ENCODE peak calls at places on chromosomes 13 and 19, in seven cellular contexts. R is IMR-90, Y is heart left ventricle, G is uterus, S is breast epithelium, I is suprapubic skin, A is stomach. C is an unnamed sample.

GRCh38 chr13:30865131-30866009 is 40.7 kb upstream of the MEDAG start:
- DNase-seq in R (peak), S (peak), I (peak), G (peak), A (peak), Y (peak), C (no peak)

GRCh38 chr13:73625562-73626339 is 508.5 kb downstream of the KLF12 start:
- DNase-seq in S (no peak), A (no peak), Y (no peak), R (no peak), G (no peak), I (no peak), C (no peak)

GRCh38 chr19:50659318-50660082 is 10.3 kb downstream of the C19orf81 start:
- DNase-seq in Y (no peak), R (no peak), I (no peak), G (no peak), S (no peak), A (no peak), C (no peak)

GRCh38 chr19:461664-462551 is 1.1 kb upstream of the SHC2 start:
- DNase-seq in R (no peak), A (peak), G (peak), I (no peak), S (peak), Y (peak), C (peak)

GRCh38 chr19:6738726-6739389 is 622 bp upstream of the TRIP10 start:
- DNase-seq in A (peak), R (peak), I (no peak), S (peak), Y (no peak), G (peak), C (peak)

GRCh38 chr13:108495686-108496363 is 133.6 kb upstream of the MYO16 start:
- DNase-seq in I (no peak), R (no peak), G (no peak), Y (no peak), A (no peak), S (no peak), C (no peak)

GRCh38 chr13:97749174-97749573 is 204.3 kb upstream of the IPO5 start:
- DNase-seq in I (no peak), G (no peak), R (peak), A (no peak), S (no peak), Y (no peak), C (no peak)

GRCh38 chr19:19106061-19106551 is 32.2 kb downstream of the TMEM161A start:
- DNase-seq in A (no peak), I (no peak), S (no peak), R (no peak), Y (no peak), G (peak), C (no peak)

GRCh38 chr19:2454962-2455409 is 1.8 kb downstream of the LMNB2 start:
- DNase-seq in I (no peak), S (no peak), Y (no peak), R (no peak), G (no peak), A (no peak), C (no peak)

GRCh38 chr19:47729468-47729798 is 15.9 kb upstream of the NOP53 start:
- DNase-seq in A (peak), I (no peak), R (peak), G (peak), Y (peak), S (peak), C (peak)

GRCh38 chr19:8491574-8491973 is 10.9 kb downstream of the PRAM1 start:
- DNase-seq in R (no peak), G (no peak), S (no peak), I (no peak), A (no peak), Y (no peak), C (no peak)

GRCh38 chr13:30088312-30088855 is 219.0 kb downstream of the KATNAL1 start:
- DNase-seq in Y (no peak), I (no peak), R (peak), S (no peak), A (no peak), G (no peak), C (no peak)

GRCh38 chr19:1355258-1355973 is 28.3 kb upstream of the NDUFS7 start:
- DNase-seq in R (no peak), S (no peak), G (peak), A (no peak), I (no peak), Y (peak), C (no peak)

GRCh38 chr19:50649433-50650391 is at the start of gene C19orf81:
- DNase-seq in R (peak), S (no peak), G (no peak), Y (no peak), I (no peak), A (no peak), C (no peak)

GRCh38 chr19:16875584-16876555 is 12.9 kb upstream of the F2RL3 start:
- DNase-seq in I (no peak), S (no peak), A (no peak), G (no peak), R (no peak), Y (no peak), C (peak)

GRCh38 chr19:16871870-16872269 is 16.9 kb upstream of the F2RL3 start:
- DNase-seq in G (no peak), S (no peak), Y (peak), A (peak), I (no peak), R (no peak), C (peak)

GRCh38 chr19:16874250-16874977 is 14.4 kb upstream of the F2RL3 start:
- DNase-seq in I (no peak), S (no peak), A (no peak), Y (no peak), G (no peak), R (no peak), C (no peak)

GRCh38 chr19:16872728-16873127 is 16.1 kb upstream of the F2RL3 start:
- DNase-seq in A (no peak), G (no peak), I (no peak), R (no peak), Y (no peak), S (no peak), C (no peak)

DNA sequence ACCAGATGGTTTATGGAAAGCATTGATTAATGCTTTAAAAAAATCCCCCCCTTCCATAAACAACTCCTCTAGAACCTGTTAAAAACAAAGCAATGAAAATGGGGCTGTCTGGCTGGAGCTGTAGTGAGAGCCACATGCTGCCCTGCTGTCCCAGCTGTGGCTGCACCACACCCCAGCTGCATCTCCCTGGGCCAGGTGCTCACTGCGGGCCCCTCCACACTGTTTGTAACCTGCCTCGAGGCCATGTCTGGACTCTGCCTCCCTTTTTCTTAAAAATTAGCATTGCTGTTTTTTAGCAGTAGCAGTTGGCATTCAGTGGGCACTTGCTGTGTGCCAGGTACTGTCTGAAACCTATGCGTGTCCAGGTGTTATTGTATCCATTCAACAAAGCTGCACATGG is 15.2 kb upstream of the F2RL3 start:
- DNase-seq in I (no peak), G (no peak), R (no peak), S (no peak), Y (no peak), A (no peak), C (no peak)
- H3K27ac ChIP-seq in I (no peak), G (no peak), R (no peak), S (no peak), Y (peak), A (peak), C (peak)

GRCh38 chr19:13839938-13840750 is 36.8 kb upstream of the NANOS3 start:
- DNase-seq in A (peak), G (no peak), I (peak), Y (no peak), R (peak), S (peak), C (peak)
- TF ChIP-seq POLR2A in A (no peak), G (no peak), I (peak), Y (peak), R (peak), S (peak), C (no peak)

DNA sequence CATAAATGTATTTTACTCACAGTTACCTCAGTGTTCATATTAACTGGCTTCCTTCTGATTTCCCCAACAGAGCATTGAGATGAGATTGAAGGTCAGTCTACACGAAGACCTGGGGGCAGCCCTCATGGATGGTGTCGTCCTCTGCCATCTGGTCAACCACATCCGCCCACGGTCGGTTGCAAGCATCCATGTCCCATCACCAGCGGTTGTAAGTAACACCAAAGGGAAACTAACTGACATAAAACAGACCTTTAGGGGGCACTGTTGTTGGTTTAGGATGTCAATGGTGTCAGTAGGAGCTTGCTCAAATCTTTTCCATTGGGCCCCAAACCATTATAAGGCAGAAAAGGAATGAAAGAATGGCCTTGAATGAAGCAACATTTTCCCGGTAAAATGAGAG is 68.2 kb downstream of the ESD start:
- DNase-seq in A (no peak), I (no peak), R (no peak), Y (no peak), S (no peak), G (no peak), C (no peak)
- TF ChIP-seq CTCF in A (no peak), I (no peak), R (peak), Y (no peak), S (no peak), G (no peak), C (no peak)

GRCh38 chr13:22232186-22232585 is 561.3 kb downstream of the FGF9 start:
- DNase-seq in G (no peak), R (no peak), I (no peak), S (no peak), A (no peak), Y (no peak), C (no peak)
- H3K27ac ChIP-seq in G (no peak), R (no peak), I (no peak), S (no peak), A (no peak), Y (no peak), C (no peak)

GRCh38 chr19:55690109-55690768 is 15.2 kb downstream of the EPN1 start:
- DNase-seq in I (no peak), S (no peak), Y (no peak), A (no peak), G (no peak), R (no peak), C (peak)

GRCh38 chr19:55687281-55688172 is 12.5 kb downstream of the EPN1 start:
- DNase-seq in Y (no peak), S (no peak), A (no peak), G (no peak), R (no peak), I (no peak), C (peak)

GRCh38 chr19:55688422-55689218 is 13.6 kb downstream of the EPN1 start:
- DNase-seq in G (no peak), A (peak), R (no peak), I (no peak), S (no peak), Y (no peak), C (peak)

GRCh38 chr19:55690769-55691545 is 15.9 kb downstream of the EPN1 start:
- DNase-seq in G (no peak), I (no peak), A (no peak), Y (no peak), R (no peak), S (no peak), C (peak)

DNA sequence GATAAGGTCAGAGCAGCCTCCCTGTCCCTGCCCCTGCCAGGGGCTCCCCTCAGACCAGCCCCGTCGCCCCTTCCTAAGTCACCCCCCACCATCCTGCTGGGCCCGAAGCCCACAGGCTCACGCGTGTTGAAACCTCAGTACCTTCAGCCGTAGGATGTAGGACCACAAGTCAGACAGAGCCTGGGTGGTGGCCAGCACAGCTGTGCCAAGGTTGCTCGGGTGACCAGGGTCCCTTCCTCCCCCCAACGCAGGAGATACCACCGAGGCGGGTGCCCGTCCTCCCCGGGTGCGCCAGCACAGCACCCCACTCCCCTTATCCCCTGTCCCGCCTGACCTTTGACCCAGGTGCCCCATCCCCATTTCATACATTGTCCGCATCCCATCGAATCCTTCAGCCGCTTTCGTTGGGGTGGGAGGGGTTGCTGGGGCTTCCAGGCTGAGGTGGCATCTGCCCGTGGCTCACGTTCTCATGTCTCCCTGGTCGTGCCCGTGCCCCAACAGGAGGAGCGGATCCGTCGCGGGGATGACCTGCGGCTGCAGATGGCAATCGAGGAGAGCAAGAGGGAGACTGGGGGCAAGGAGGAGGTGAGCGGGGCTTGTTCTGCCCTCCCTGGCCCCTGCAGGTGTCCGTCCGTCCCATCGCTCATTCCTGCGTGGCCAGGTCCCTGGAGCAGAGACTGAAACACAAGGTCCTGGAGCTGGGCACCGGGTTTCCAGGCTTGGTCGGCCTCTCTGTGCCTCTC is 14.5 kb downstream of the EPN1 start:
- DNase-seq in S (no peak), R (no peak), I (no peak), Y (no peak), G (no peak), A (no peak), C (no peak)
- TF ChIP-seq POLR2A in S (no peak), R (no peak), I (no peak), Y (no peak), G (no peak), A (no peak), C (no peak)

DNA sequence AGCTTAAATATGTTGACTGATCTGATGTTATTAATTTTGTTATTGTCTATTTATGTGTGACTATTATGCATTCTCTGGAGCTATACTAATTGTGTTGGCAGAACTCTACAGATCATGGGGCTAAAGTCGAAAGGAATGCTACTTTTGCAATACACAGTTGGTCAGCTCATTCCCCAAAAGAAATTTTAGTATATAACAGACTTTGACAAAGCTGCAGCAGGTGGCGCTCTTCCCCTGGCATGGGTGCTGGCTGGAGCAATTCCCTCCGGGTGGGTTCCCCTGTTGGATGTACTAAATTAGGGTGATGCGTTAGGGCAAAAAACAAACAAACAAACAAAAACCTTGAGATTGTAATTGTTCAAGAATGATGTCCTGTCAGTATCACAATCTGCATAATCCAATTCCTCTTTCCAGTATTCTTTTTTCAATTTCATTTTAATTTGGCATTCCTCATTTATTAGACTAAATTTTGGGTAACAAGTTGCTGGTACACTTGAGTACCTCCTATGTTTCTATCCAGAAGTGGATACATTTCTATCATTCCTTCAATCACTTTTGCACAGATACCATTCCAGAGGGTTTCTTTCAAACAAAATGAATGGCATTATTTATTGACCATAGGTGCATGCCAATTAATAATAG is 322.8 kb upstream of the EDNRB start:
- DNase-seq in G (no peak), Y (peak), R (peak), I (no peak), A (no peak), S (no peak), C (no peak)
- TF ChIP-seq CTCF in G (no peak), Y (peak), R (peak), I (no peak), A (no peak), S (peak), C (no peak)